ENCODE peak calls at places on chromosomes 12 and 14, in six cellular contexts. X is HCT116, A is tibial artery, Z is fibroblast of lung, E is heart left ventricle, O is GM23338. L is an unnamed sample.
A peak's percentile ranks its signal among the peaks of the same experiment; 100 is the strongest.

GRCh38 chr12:18383203-18383602 is 121.9 kb downstream of the PIK3C2G start:
- DNase-seq in O (peak; percentile 52), Z (peak; percentile 90), X (no peak), A (no peak), E (no peak), L (no peak)

GRCh38 chr14:69716483-69717187 is 50.3 kb upstream of the SRSF5 start:
- DNase-seq in X (no peak), E (no peak), Z (peak; percentile 85), A (peak; percentile 42), O (no peak), L (peak; percentile 58)

GRCh38 chr12:53380797-53381738 is 1.1 kb downstream of the SP1 start:
- DNase-seq in Z (peak; percentile 65), O (peak; percentile 45), E (no peak), X (no peak), A (no peak), L (peak; percentile 61)

GRCh38 chr12:5910790-5911548 is 34.1 kb downstream of the ANO2 start:
- DNase-seq in A (no peak), E (no peak), O (no peak), X (no peak), Z (no peak), L (no peak)

GRCh38 chr12:90280564-90281058 is 572.0 kb upstream of the ATP2B1 start:
- DNase-seq in X (no peak), A (no peak), Z (no peak), O (no peak), E (no peak), L (no peak)

GRCh38 chr14:105853089-105853906 is 326.9 kb downstream of the TMEM121 start:
- DNase-seq in Z (no peak), A (peak; percentile 9), O (no peak), X (no peak), E (no peak), L (peak; percentile 35)

GRCh38 chr14:56143025-56143424 is 24.8 kb downstream of the PELI2 start:
- DNase-seq in E (no peak), X (no peak), Z (no peak), A (no peak), O (no peak), L (no peak)

GRCh38 chr12:22082190-22082701 is 36.2 kb downstream of the CMAS start:
- DNase-seq in E (no peak), X (no peak), A (no peak), O (peak; percentile 25), Z (peak; percentile 4), L (no peak)

GRCh38 chr14:65709576-65709975 is 297.0 kb downstream of the FUT8 start:
- DNase-seq in X (no peak), Z (peak; percentile 18), O (no peak), E (no peak), A (no peak), L (no peak)

GRCh38 chr14:81221579-81222102 is 882 bp upstream of the GTF2A1 start:
- DNase-seq in E (no peak), Z (no peak), O (peak; percentile 35), A (no peak), X (no peak), L (no peak)

GRCh38 chr12:5200276-5201087 is 156.8 kb downstream of the KCNA5 start:
- DNase-seq in A (peak; percentile 40), O (peak; percentile 89), X (peak; percentile 4), Z (peak; percentile 27), E (peak; percentile 44), L (peak; percentile 54)

GRCh38 chr14:67510121-67510520 is 21.6 kb upstream of the TMEM229B start:
- DNase-seq in O (no peak), X (no peak), E (no peak), A (no peak), Z (peak; percentile 21), L (no peak)

GRCh38 chr12:91327136-91327535 is 144.5 kb upstream of the DCN start:
- DNase-seq in A (no peak), E (no peak), X (no peak), O (no peak), Z (peak; percentile 71), L (no peak)

GRCh38 chr14:72888636-72889201 is 5.2 kb downstream of the DPF3 start:
- DNase-seq in Z (peak; percentile 62), O (no peak), A (no peak), X (no peak), E (no peak), L (no peak)

GRCh38 chr14:52405314-52405713 is 91.2 kb downstream of the PTGER2 start:
- DNase-seq in A (no peak), O (no peak), X (no peak), Z (no peak), E (no peak), L (no peak)

GRCh38 chr12:85468356-85469157 is 188.5 kb downstream of the ALX1 start:
- DNase-seq in X (peak; percentile 36), Z (peak; percentile 73), E (no peak), A (no peak), O (peak; percentile 77), L (no peak)

GRCh38 chr14:99095369-99095768 is 176.6 kb downstream of the BCL11B start:
- DNase-seq in Z (no peak), X (no peak), O (no peak), E (no peak), A (no peak), L (no peak)

GRCh38 chr12:71440393-71441349 is 1.1 kb downstream of the LGR5 start:
- DNase-seq in E (no peak), Z (no peak), X (no peak), O (peak; percentile 49), A (no peak), L (peak; percentile 72)

GRCh38 chr12:131621701-131622421 is 89.0 kb upstream of the SFSWAP start:
- DNase-seq in Z (no peak), O (no peak), A (no peak), E (peak; percentile 25), X (no peak), L (no peak)

GRCh38 chr12:127297327-127297726 is 969.6 kb upstream of the TMEM132C start:
- DNase-seq in X (no peak), Z (no peak), O (no peak), E (no peak), A (no peak), L (no peak)

GRCh38 chr12:9340422-9341259 is 132.4 kb upstream of the PZP start:
- DNase-seq in Z (peak; percentile 100), X (no peak), E (no peak), A (no peak), O (no peak), L (no peak)

GRCh38 chr12:13001725-13002040 is 1.6 kb upstream of the HEBP1 start:
- DNase-seq in O (no peak), E (peak; percentile 29), Z (no peak), X (no peak), A (no peak), L (no peak)

GRCh38 chr14:101007765-101008164 is 104.2 kb upstream of the RTL1 start:
- DNase-seq in O (no peak), A (no peak), E (no peak), X (no peak), Z (no peak), L (no peak)

GRCh38 chr12:54201001-54201794 is 12.4 kb upstream of the SMUG1 start:
- DNase-seq in X (peak; percentile 65), O (peak; percentile 90), A (peak; percentile 49), Z (peak; percentile 76), E (peak; percentile 64), L (peak; percentile 74)

GRCh38 chr12:62840311-62840710 is 94.6 kb downstream of the PPM1H start:
- DNase-seq in X (no peak), A (no peak), E (no peak), Z (no peak), O (no peak), L (no peak)

GRCh38 chr12:22856120-22856699 is 231.2 kb downstream of the ETNK1 start:
- DNase-seq in X (peak; percentile 7), E (no peak), A (no peak), O (peak; percentile 67), Z (peak; percentile 67), L (no peak)

GRCh38 chr12:4809449-4810218 is 89.4 kb downstream of the GALNT8 start:
- DNase-seq in A (no peak), O (peak; percentile 67), Z (no peak), E (no peak), X (no peak), L (no peak)

GRCh38 chr14:104936361-104937155 is 11.9 kb downstream of the PLD4 start:
- DNase-seq in O (no peak), E (no peak), A (peak; percentile 12), Z (no peak), X (no peak), L (peak; percentile 64)

GRCh38 chr12:43338848-43339526 is 213.0 kb downstream of the ADAMTS20 start:
- DNase-seq in O (peak; percentile 78), A (no peak), Z (peak; percentile 79), E (no peak), X (peak; percentile 16), L (no peak)

GRCh38 chr14:62053188-62053587 is 291.0 kb downstream of the SNAPC1 start:
- DNase-seq in X (no peak), Z (no peak), O (no peak), E (no peak), A (no peak), L (no peak)

DNA sequence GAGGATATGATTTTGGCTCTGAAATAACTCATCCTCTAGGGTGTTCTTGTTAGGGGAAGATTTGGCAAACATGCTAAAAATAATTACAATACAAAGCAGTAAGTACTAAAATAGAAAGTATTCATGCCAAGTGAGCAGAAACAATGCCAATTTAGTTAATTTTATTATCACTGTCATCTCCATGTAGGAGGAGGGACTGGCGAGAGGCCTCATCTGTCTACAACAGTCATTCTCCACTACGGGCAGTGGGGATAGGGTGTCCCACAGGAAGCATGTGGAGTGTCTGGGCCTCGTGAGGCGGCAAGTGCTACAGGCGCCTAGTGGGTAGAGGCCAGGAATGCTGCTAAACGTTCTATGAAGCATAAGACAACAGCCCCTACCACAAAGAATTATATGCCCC is 3.3 kb downstream of the ISM2 start:
- DNase-seq in X (no peak), Z (no peak), E (no peak), O (no peak), A (no peak), L (no peak)
- H3K4me3 ChIP-seq in X (no peak overlapping the region), Z (no peak overlapping the region), E (no peak overlapping the region), O (no peak overlapping the region), A (no peak overlapping the region), L (no peak overlapping the region)

GRCh38 chr12:123479442-123480180 is 21.7 kb downstream of the SNRNP35 start:
- DNase-seq in A (no peak), Z (no peak), E (peak; percentile 44), X (no peak), O (no peak), L (no peak)
- H3K27ac ChIP-seq in A (peak overlapping the region; percentile 92), Z (no peak overlapping the region), E (peak overlapping the region; percentile 90), X (no peak overlapping the region), O (no peak overlapping the region), L (peak overlapping the region; percentile 86)

GRCh38 chr14:91233936-91234790 is 10.3 kb downstream of the GPR68 start:
- DNase-seq in E (no peak), A (no peak), X (no peak), O (no peak), Z (no peak), L (no peak)
- H3K4me1 ChIP-seq in E (no peaks in the 10 kb centered on the region), A (no peaks in the 10 kb centered on the region), X (no peaks in the 10 kb centered on the region), O (no peaks in the 10 kb centered on the region), Z (no peaks in the 10 kb centered on the region), L (no peaks in the 10 kb centered on the region)

DNA sequence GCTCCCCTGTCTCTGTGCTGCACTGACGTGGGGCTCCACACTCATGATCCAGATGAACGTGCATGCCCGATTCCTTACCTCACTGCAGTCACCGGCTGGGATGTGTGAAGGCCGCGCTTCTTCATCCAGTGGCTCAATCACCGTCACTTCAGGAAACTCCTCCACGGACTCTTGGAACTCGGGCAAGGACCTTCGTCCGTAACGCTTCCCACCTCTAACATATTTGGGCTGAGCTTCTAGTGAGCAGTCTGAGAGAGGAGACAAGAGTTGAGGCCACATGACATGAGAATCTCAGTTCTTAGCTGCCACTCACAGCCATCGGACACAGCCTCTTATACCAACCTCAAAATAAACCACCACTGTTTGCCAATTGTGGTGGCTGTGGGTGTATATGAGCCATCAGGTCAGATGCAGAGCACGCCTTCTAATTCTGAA is 38.3 kb downstream of the NIN start:
- DNase-seq in E (peak; percentile 45), Z (no peak), O (no peak), A (no peak), X (no peak), L (no peak)
- H3K4me3 ChIP-seq in E (peak overlapping the region; percentile 50), Z (no peak overlapping the region), O (no peak overlapping the region), A (no peak overlapping the region), X (no peak overlapping the region), L (no peak overlapping the region)